ENCODE peak calls at places on chromosomes 7 and 10, in seven cellular contexts. One of them, this sample, is unnamed. For H3K4me1, the result is how much of the 10 kb centered on the place peaks cover.

GRCh38 chr7:44103566-44103940 is 592 bp upstream of the AEBP1 start:
- DNase-seq in left ventricle myocardium inferior: no peak
- DNase-seq in A549: no peak
- DNase-seq in spleen: peak
- DNase-seq in cardiac muscle cell: no peak
- DNase-seq in BE2C: no peak
- DNase-seq in heart left ventricle: no peak
- DNase-seq in this sample: no peak

GRCh38 chr10:96573036-96573435 is 13.8 kb downstream of the TM9SF3 start:
- DNase-seq in cardiac muscle cell: no peak
- DNase-seq in spleen: no peak
- DNase-seq in heart left ventricle: no peak
- DNase-seq in BE2C: no peak
- DNase-seq in A549: no peak
- DNase-seq in left ventricle myocardium inferior: no peak
- DNase-seq in this sample: no peak

GRCh38 chr10:129415261-129416135 is 51.5 kb upstream of the MGMT start:
- DNase-seq in cardiac muscle cell: no peak
- DNase-seq in heart left ventricle: no peak
- DNase-seq in spleen: no peak
- DNase-seq in A549: no peak
- DNase-seq in BE2C: no peak
- DNase-seq in left ventricle myocardium inferior: no peak
- DNase-seq in this sample: peak

GRCh38 chr10:49398000-49398861 is 2.3 kb upstream of the DRGX start:
- DNase-seq in cardiac muscle cell: peak
- DNase-seq in BE2C: no peak
- DNase-seq in spleen: peak
- DNase-seq in A549: peak
- DNase-seq in heart left ventricle: peak
- DNase-seq in left ventricle myocardium inferior: peak
- DNase-seq in this sample: peak

GRCh38 chr10:21702633-21703111 is 168.6 kb downstream of the MLLT10 start:
- DNase-seq in left ventricle myocardium inferior: no peak
- DNase-seq in spleen: no peak
- DNase-seq in heart left ventricle: no peak
- DNase-seq in cardiac muscle cell: no peak
- DNase-seq in BE2C: no peak
- DNase-seq in A549: no peak
- DNase-seq in this sample: no peak

GRCh38 chr10:79298403-79299244 is 48.6 kb upstream of the PPIF start:
- DNase-seq in BE2C: peak
- DNase-seq in cardiac muscle cell: peak
- DNase-seq in spleen: no peak
- DNase-seq in heart left ventricle: no peak
- DNase-seq in left ventricle myocardium inferior: no peak
- DNase-seq in A549: peak
- DNase-seq in this sample: peak

GRCh38 chr7:36784991-36785940 is 61.0 kb upstream of the AOAH start:
- DNase-seq in A549: no peak
- DNase-seq in heart left ventricle: peak
- DNase-seq in BE2C: no peak
- DNase-seq in spleen: peak
- DNase-seq in cardiac muscle cell: peak
- DNase-seq in left ventricle myocardium inferior: peak
- DNase-seq in this sample: peak

GRCh38 chr10:15035385-15036301 is 8.1 kb upstream of the OLAH start:
- DNase-seq in spleen: no peak
- DNase-seq in A549: no peak
- DNase-seq in cardiac muscle cell: peak
- DNase-seq in BE2C: no peak
- DNase-seq in heart left ventricle: no peak
- DNase-seq in left ventricle myocardium inferior: peak
- DNase-seq in this sample: peak

GRCh38 chr7:3218561-3219225 is 82.4 kb upstream of the SDK1 start:
- DNase-seq in BE2C: no peak
- DNase-seq in A549: no peak
- DNase-seq in cardiac muscle cell: no peak
- DNase-seq in left ventricle myocardium inferior: no peak
- DNase-seq in heart left ventricle: no peak
- DNase-seq in spleen: no peak
- DNase-seq in this sample: no peak

GRCh38 chr10:660980-661890 is 28.2 kb downstream of the DIP2C start:
- DNase-seq in heart left ventricle: no peak
- DNase-seq in A549: no peak
- DNase-seq in left ventricle myocardium inferior: no peak
- DNase-seq in BE2C: no peak
- DNase-seq in cardiac muscle cell: no peak
- DNase-seq in spleen: no peak
- DNase-seq in this sample: no peak

GRCh38 chr10:99938563-99938962 is 71.2 kb downstream of the DNMBP start:
- DNase-seq in BE2C: no peak
- DNase-seq in spleen: no peak
- DNase-seq in heart left ventricle: no peak
- DNase-seq in A549: no peak
- DNase-seq in left ventricle myocardium inferior: no peak
- DNase-seq in cardiac muscle cell: peak
- DNase-seq in this sample: no peak

GRCh38 chr7:19339512-19339911 is 194.3 kb upstream of the FERD3L start:
- DNase-seq in cardiac muscle cell: no peak
- DNase-seq in left ventricle myocardium inferior: no peak
- DNase-seq in A549: no peak
- DNase-seq in spleen: no peak
- DNase-seq in BE2C: no peak
- DNase-seq in heart left ventricle: no peak
- DNase-seq in this sample: no peak

GRCh38 chr7:74272305-74273038 is 16.7 kb upstream of the CLIP2 start:
- DNase-seq in A549: peak
- DNase-seq in cardiac muscle cell: peak
- DNase-seq in heart left ventricle: peak
- DNase-seq in spleen: peak
- DNase-seq in BE2C: peak
- DNase-seq in left ventricle myocardium inferior: peak
- DNase-seq in this sample: peak

GRCh38 chr7:50346548-50347497 is 42.3 kb downstream of the IKZF1 start:
- DNase-seq in spleen: no peak
- DNase-seq in left ventricle myocardium inferior: no peak
- DNase-seq in BE2C: no peak
- DNase-seq in A549: no peak
- DNase-seq in heart left ventricle: no peak
- DNase-seq in cardiac muscle cell: no peak
- DNase-seq in this sample: no peak

GRCh38 chr7:127819975-127820778 is 168.2 kb downstream of the SND1 start:
- DNase-seq in spleen: no peak
- DNase-seq in A549: no peak
- DNase-seq in heart left ventricle: no peak
- DNase-seq in BE2C: no peak
- DNase-seq in cardiac muscle cell: peak
- DNase-seq in left ventricle myocardium inferior: no peak
- DNase-seq in this sample: no peak

GRCh38 chr10:74227697-74228424 is 76.8 kb downstream of the ADK start:
- DNase-seq in A549: peak
- DNase-seq in spleen: no peak
- DNase-seq in cardiac muscle cell: peak
- DNase-seq in heart left ventricle: no peak
- DNase-seq in left ventricle myocardium inferior: no peak
- DNase-seq in BE2C: no peak
- DNase-seq in this sample: no peak

GRCh38 chr10:93947055-93947454 is 46.7 kb upstream of the PLCE1 start:
- DNase-seq in BE2C: no peak
- DNase-seq in left ventricle myocardium inferior: peak
- DNase-seq in A549: no peak
- DNase-seq in heart left ventricle: no peak
- DNase-seq in spleen: no peak
- DNase-seq in cardiac muscle cell: peak
- DNase-seq in this sample: peak

GRCh38 chr7:122310119-122311021 is 5.8 kb upstream of the FEZF1 start:
- DNase-seq in A549: no peak
- DNase-seq in spleen: no peak
- DNase-seq in BE2C: no peak
- DNase-seq in heart left ventricle: peak
- DNase-seq in left ventricle myocardium inferior: no peak
- DNase-seq in cardiac muscle cell: peak
- DNase-seq in this sample: no peak

GRCh38 chr7:150341263-150342118 is at the start of gene RARRES2:
- DNase-seq in cardiac muscle cell: peak
- DNase-seq in BE2C: no peak
- DNase-seq in left ventricle myocardium inferior: peak
- DNase-seq in spleen: no peak
- DNase-seq in heart left ventricle: peak
- DNase-seq in A549: no peak
- DNase-seq in this sample: no peak

GRCh38 chr7:97971120-97971989 is 18.6 kb downstream of the OCM2 start:
- DNase-seq in left ventricle myocardium inferior: no peak
- DNase-seq in A549: peak
- DNase-seq in spleen: no peak
- DNase-seq in cardiac muscle cell: peak
- DNase-seq in BE2C: no peak
- DNase-seq in heart left ventricle: no peak
- DNase-seq in this sample: no peak

GRCh38 chr7:105131033-105131656 is 117.1 kb downstream of the KMT2E start:
- DNase-seq in A549: no peak
- DNase-seq in left ventricle myocardium inferior: no peak
- DNase-seq in cardiac muscle cell: peak
- DNase-seq in heart left ventricle: no peak
- DNase-seq in spleen: no peak
- DNase-seq in BE2C: no peak
- DNase-seq in this sample: no peak

GRCh38 chr7:54904130-54904529 is 114.7 kb upstream of the EGFR start:
- DNase-seq in spleen: no peak
- DNase-seq in BE2C: no peak
- DNase-seq in heart left ventricle: no peak
- DNase-seq in left ventricle myocardium inferior: no peak
- DNase-seq in A549: no peak
- DNase-seq in cardiac muscle cell: peak
- DNase-seq in this sample: no peak

GRCh38 chr7:48441848-48442492 is 270.7 kb downstream of the ABCA13 start:
- DNase-seq in heart left ventricle: no peak
- DNase-seq in left ventricle myocardium inferior: no peak
- DNase-seq in cardiac muscle cell: no peak
- DNase-seq in A549: no peak
- DNase-seq in spleen: no peak
- DNase-seq in BE2C: no peak
- DNase-seq in this sample: no peak

GRCh38 chr10:58588673-58589265 is 76.1 kb downstream of the BICC1 start:
- DNase-seq in BE2C: no peak
- DNase-seq in cardiac muscle cell: no peak
- DNase-seq in left ventricle myocardium inferior: no peak
- DNase-seq in heart left ventricle: no peak
- DNase-seq in spleen: no peak
- DNase-seq in A549: no peak
- DNase-seq in this sample: no peak

GRCh38 chr10:50614444-50615137 is 9.2 kb downstream of the SGMS1 start:
- DNase-seq in heart left ventricle: no peak
- DNase-seq in A549: peak
- DNase-seq in cardiac muscle cell: no peak
- DNase-seq in BE2C: no peak
- DNase-seq in spleen: no peak
- DNase-seq in left ventricle myocardium inferior: no peak
- DNase-seq in this sample: no peak
- H3K4me1 ChIP-seq in heart left ventricle: under half
- H3K4me1 ChIP-seq in A549: under half
- H3K4me1 ChIP-seq in cardiac muscle cell: under half
- H3K4me1 ChIP-seq in BE2C: under half
- H3K4me1 ChIP-seq in spleen: under half
- H3K4me1 ChIP-seq in left ventricle myocardium inferior: half or more
- H3K4me1 ChIP-seq in this sample: under half

DNA sequence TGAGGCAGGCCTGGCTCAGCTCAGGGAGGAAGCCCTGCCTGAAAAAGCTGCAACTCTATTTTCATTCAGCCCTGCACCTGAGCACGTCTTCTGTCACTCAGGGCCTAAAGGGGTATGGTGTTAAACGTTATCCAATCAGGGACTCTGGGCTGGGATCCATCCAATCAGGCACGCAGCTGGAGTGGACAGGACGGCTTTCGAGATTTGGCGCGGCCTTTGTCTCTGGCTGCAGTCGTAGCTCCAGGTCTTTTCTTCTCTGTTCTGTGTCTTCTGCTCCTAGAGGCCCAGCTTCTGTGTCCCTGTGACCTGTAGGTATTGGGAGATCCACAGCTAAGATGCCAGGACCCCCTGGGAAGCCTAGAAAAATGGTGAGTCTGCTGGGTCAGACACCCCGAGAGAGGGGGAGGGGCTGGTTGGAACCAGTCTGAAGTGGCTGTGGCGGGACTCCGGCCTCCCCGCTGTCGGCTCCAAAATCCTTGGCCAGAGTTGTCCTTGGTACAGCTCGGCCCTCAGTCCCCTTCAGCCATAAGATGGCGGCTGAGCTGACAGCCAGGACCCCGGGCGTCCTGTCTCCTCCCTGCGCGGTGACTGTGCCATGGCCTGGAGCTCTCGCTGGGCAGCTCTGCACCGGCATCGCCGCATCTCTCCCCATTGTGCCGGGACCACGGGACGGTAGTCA is 11.7 kb upstream of the ZNF680 start:
- DNase-seq in left ventricle myocardium inferior: peak
- DNase-seq in A549: no peak
- DNase-seq in cardiac muscle cell: peak
- DNase-seq in BE2C: no peak
- DNase-seq in spleen: no peak
- DNase-seq in heart left ventricle: peak
- DNase-seq in this sample: no peak
- H3K4me3 ChIP-seq in left ventricle myocardium inferior: peak
- H3K4me3 ChIP-seq in A549: no peak
- H3K4me3 ChIP-seq in cardiac muscle cell: peak
- H3K4me3 ChIP-seq in BE2C: no peak
- H3K4me3 ChIP-seq in spleen: peak
- H3K4me3 ChIP-seq in heart left ventricle: peak
- H3K4me3 ChIP-seq in this sample: peak

GRCh38 chr10:70052462-70053211 is at the start of gene MACROH2A2:
- DNase-seq in heart left ventricle: peak
- DNase-seq in left ventricle myocardium inferior: peak
- DNase-seq in cardiac muscle cell: peak
- DNase-seq in spleen: no peak
- DNase-seq in BE2C: peak
- DNase-seq in A549: peak
- DNase-seq in this sample: peak
- TF ChIP-seq CTCF in heart left ventricle: peak
- TF ChIP-seq CTCF in left ventricle myocardium inferior: peak
- TF ChIP-seq CTCF in cardiac muscle cell: peak
- TF ChIP-seq CTCF in spleen: no peak
- TF ChIP-seq CTCF in BE2C: peak
- TF ChIP-seq CTCF in A549: peak
- TF ChIP-seq CTCF in this sample: peak

DNA sequence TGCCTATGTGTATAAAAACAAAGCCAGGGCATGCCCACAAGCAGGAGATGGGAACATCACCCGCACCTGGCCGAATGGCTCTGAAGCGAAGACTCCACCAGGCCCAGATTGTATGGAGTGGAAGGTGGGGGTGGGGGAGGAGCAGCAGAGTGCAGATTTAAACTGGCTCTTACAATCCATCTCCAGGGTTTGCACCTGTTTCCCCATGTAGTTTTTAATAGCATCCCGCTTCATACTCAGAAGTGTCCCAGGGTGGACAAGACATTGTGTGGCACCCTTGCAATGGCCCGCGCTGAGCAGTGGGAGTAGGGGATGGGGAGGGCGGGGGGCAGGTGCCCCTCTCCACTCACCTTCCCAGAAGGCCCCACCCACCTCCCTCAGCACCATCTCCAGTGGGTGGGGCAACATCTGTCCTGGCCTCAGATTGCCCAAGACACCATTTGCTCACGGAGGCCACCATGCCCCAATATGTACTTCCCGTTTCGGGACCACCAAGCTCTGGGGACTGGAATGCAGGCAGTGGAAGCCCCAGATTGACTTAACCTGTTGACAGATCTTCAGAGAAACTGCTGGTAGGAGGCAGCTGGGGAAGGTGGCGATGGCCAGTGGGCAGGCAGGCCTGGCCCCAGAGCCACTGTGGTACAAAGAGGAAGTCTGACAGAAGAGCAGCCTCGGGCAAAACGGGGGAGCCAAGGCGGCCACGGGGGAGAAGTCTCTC is 23.0 kb downstream of the VSIR start:
- DNase-seq in heart left ventricle: peak
- DNase-seq in A549: no peak
- DNase-seq in cardiac muscle cell: no peak
- DNase-seq in BE2C: no peak
- DNase-seq in spleen: peak
- DNase-seq in left ventricle myocardium inferior: no peak
- DNase-seq in this sample: no peak
- H3K4me1 ChIP-seq in heart left ventricle: under half
- H3K4me1 ChIP-seq in A549: under half
- H3K4me1 ChIP-seq in cardiac muscle cell: under half
- H3K4me1 ChIP-seq in BE2C: under half
- H3K4me1 ChIP-seq in spleen: half or more
- H3K4me1 ChIP-seq in left ventricle myocardium inferior: half or more
- H3K4me1 ChIP-seq in this sample: under half

This sample was measured in right atrium auricular region.